ENCODE peak calls at places on chromosomes 13 and 19, in ten cellular contexts. C is IMR-90; Y is AG04450; L is CD4-positive, alpha-beta memory T cell; J is heart left ventricle; X is OCI-LY7; N is ovary; U is right atrium auricular region; W is mammary epithelial cell; V is GM23338. Q is an unnamed sample.

GRCh38 chr19:3369337-3370213 is 3.2 kb downstream of the NFIC start:
- DNase-seq in C (peak; percentile 63), Y (no peak), L (no peak), J (peak; percentile 81), X (no peak), N (peak; percentile 58), U (no peak), W (peak; percentile 56), V (peak; percentile 59), Q (no peak)

GRCh38 chr19:28705008-28705407 is 507.9 kb downstream of the UQCRFS1 start:
- DNase-seq in C (peak; percentile 62), Y (peak; percentile 21), L (no peak), J (no peak), X (peak; percentile 9), N (no peak), U (no peak), W (peak; percentile 83), V (peak; percentile 52), Q (no peak)

GRCh38 chr19:42023121-42023942 is 29.3 kb upstream of the ATP1A3 start:
- DNase-seq in C (peak; percentile 8), Y (no peak), L (no peak), J (no peak), X (peak; percentile 48), N (no peak), U (no peak), W (no peak), V (peak; percentile 78), Q (peak; percentile 34)

GRCh38 chr19:21698215-21698614 is 69.2 kb downstream of the ZNF100 start:
- DNase-seq in C (peak; percentile 1), Y (no peak), L (peak; percentile 23), J (no peak), X (peak; percentile 48), N (no peak), U (no peak), W (peak; percentile 18), V (peak; percentile 74), Q (no peak)

GRCh38 chr19:7742991-7743390 is 4.3 kb downstream of the CD209 start:
- DNase-seq in C (no peak), Y (no peak), L (no peak), J (no peak), X (no peak), N (no peak), U (no peak), W (no peak), V (no peak), Q (no peak)

GRCh38 chr13:109126973-109127615 is 497.7 kb downstream of the MYO16 start:
- DNase-seq in C (no peak), Y (no peak), L (no peak), J (no peak), X (no peak), N (no peak), U (no peak), W (no peak), V (no peak), Q (no peak)

GRCh38 chr19:12828494-12828893 is 5.9 kb downstream of the RTBDN start:
- DNase-seq in C (no peak), Y (no peak), L (no peak), J (no peak), X (peak; percentile 58), N (no peak), U (no peak), W (no peak), V (peak; percentile 92), Q (peak; percentile 85)

GRCh38 chr19:13463296-13463695 is 43.0 kb downstream of the CACNA1A start:
- DNase-seq in C (peak; percentile 15), Y (no peak), L (no peak), J (no peak), X (peak; percentile 19), N (no peak), U (no peak), W (peak; percentile 4), V (peak; percentile 76), Q (peak; percentile 64)

GRCh38 chr19:54029930-54030490 is 33.7 kb downstream of the VSTM1 start:
- DNase-seq in C (peak; percentile 54), Y (no peak), L (peak; percentile 28), J (peak; percentile 55), X (peak; percentile 59), N (no peak), U (peak; percentile 62), W (peak; percentile 28), V (peak; percentile 95), Q (peak; percentile 63)

GRCh38 chr13:20671789-20672188 is 31.7 kb upstream of the IL17D start:
- DNase-seq in C (no peak), Y (no peak), L (no peak), J (no peak), X (no peak), N (no peak), U (no peak), W (no peak), V (no peak), Q (no peak)

GRCh38 chr19:30339624-30340525 is 32.3 kb upstream of the ZNF536 start:
- DNase-seq in C (no peak), Y (no peak), L (no peak), J (no peak), X (no peak), N (no peak), U (no peak), W (no peak), V (no peak), Q (no peak)

GRCh38 chr13:22262328-22262920 is 591.6 kb downstream of the FGF9 start:
- DNase-seq in C (peak; percentile 5), Y (no peak), L (no peak), J (no peak), X (no peak), N (no peak), U (no peak), W (no peak), V (no peak), Q (no peak)
- H3K27ac ChIP-seq in C (no peak overlapping the region), Y (no peak overlapping the region), L (no peak overlapping the region), J (no peak overlapping the region), X (no peak overlapping the region), N (no peak overlapping the region), U (no peak overlapping the region), W (no peak overlapping the region), V (no peak overlapping the region), Q (no peak overlapping the region)

GRCh38 chr19:17266975-17267788 is at the start of gene BABAM1:
- DNase-seq in C (peak; percentile 100), Y (peak; percentile 99), L (peak; percentile 99), J (peak; percentile 97), X (peak; percentile 99), N (peak; percentile 94), U (peak; percentile 99), W (peak; percentile 99), V (peak; percentile 99), Q (peak; percentile 98)
- H3K27ac ChIP-seq in C (peak within 1 kb of the TSS; percentile 68), Y (peak within 1 kb of the TSS; percentile 52), L (peak within 1 kb of the TSS; percentile 73), J (peak within 1 kb of the TSS; percentile 83), X (peak within 1 kb of the TSS; percentile 83), N (peak within 1 kb of the TSS; percentile 48), U (peak within 1 kb of the TSS; percentile 72), W (peak within 1 kb of the TSS; percentile 63), V (peak within 1 kb of the TSS; percentile 90), Q (peak within 1 kb of the TSS; percentile 80)

GRCh38 chr19:18489627-18490184 is 32.2 kb downstream of the ELL start:
- DNase-seq in C (no peak), Y (no peak), L (no peak), J (no peak), X (no peak), N (no peak), U (no peak), W (no peak), V (no peak), Q (no peak)
- H3K27ac ChIP-seq in C (no peak overlapping the region), Y (no peak overlapping the region), L (no peak overlapping the region), J (no peak overlapping the region), X (no peak overlapping the region), N (no peak overlapping the region), U (peak overlapping the region; percentile 86), W (no peak overlapping the region), V (peak overlapping the region; percentile 3), Q (no peak overlapping the region)

GRCh38 chr19:19316082-19316481 is 4.2 kb downstream of the SUGP1 start:
- DNase-seq in C (no peak), Y (no peak), L (no peak), J (peak; percentile 55), X (no peak), N (no peak), U (no peak), W (no peak), V (no peak), Q (no peak)

GRCh38 chr19:19321143-19321577 is 531 bp downstream of the MAU2 start:
- DNase-seq in C (no peak), Y (no peak), L (no peak), J (no peak), X (peak; percentile 44), N (no peak), U (no peak), W (peak; percentile 6), V (peak; percentile 73), Q (peak; percentile 26)

GRCh38 chr19:19324059-19324755 is 3.6 kb downstream of the MAU2 start:
- DNase-seq in C (no peak), Y (no peak), L (no peak), J (no peak), X (no peak), N (no peak), U (no peak), W (no peak), V (no peak), Q (no peak)

GRCh38 chr19:19320362-19321142 is at the start of the genes MAU2 and SUGP1:
- DNase-seq in C (peak; percentile 90), Y (peak; percentile 74), L (peak; percentile 94), J (peak; percentile 93), X (peak; percentile 95), N (peak; percentile 84), U (peak; percentile 89), W (peak; percentile 90), V (peak; percentile 98), Q (peak; percentile 92)

GRCh38 chr19:19319725-19320361 is 466 bp downstream of the SUGP1 start:
- DNase-seq in C (no peak), Y (no peak), L (no peak), J (no peak), X (peak; percentile 12), N (peak; percentile 18), U (no peak), W (no peak), V (peak; percentile 34), Q (no peak)
- H3K27ac ChIP-seq in C (peak overlapping the region; percentile 96), Y (no peak overlapping the region), L (peak overlapping the region; percentile 97), J (peak overlapping the region; percentile 93), X (peak overlapping the region; percentile 68), N (peak overlapping the region; percentile 82), U (peak overlapping the region; percentile 84), W (peak overlapping the region; percentile 91), V (peak overlapping the region; percentile 98), Q (peak overlapping the region; percentile 97)

GRCh38 chr13:43054803-43055802 is 31.7 kb downstream of the DNAJC15 start:
- DNase-seq in C (peak; percentile 87), Y (peak; percentile 66), L (peak; percentile 50), J (peak; percentile 38), X (peak; percentile 49), N (peak; percentile 54), U (no peak), W (peak; percentile 32), V (peak; percentile 87), Q (peak; percentile 51)

GRCh38 chr13:43058836-43059235 is 35.5 kb downstream of the DNAJC15 start:
- DNase-seq in C (no peak), Y (no peak), L (no peak), J (no peak), X (no peak), N (no peak), U (no peak), W (no peak), V (no peak), Q (no peak)

GRCh38 chr13:43061496-43062280 is 38.3 kb downstream of the DNAJC15 start:
- DNase-seq in C (no peak), Y (no peak), L (no peak), J (no peak), X (no peak), N (no peak), U (no peak), W (peak; percentile 14), V (no peak), Q (no peak)

GRCh38 chr13:43058318-43058674 is 34.9 kb downstream of the DNAJC15 start:
- DNase-seq in C (peak; percentile 62), Y (no peak), L (no peak), J (no peak), X (no peak), N (no peak), U (no peak), W (peak; percentile 92), V (no peak), Q (no peak)

GRCh38 chr13:43057653-43058317 is 34.4 kb downstream of the DNAJC15 start:
- DNase-seq in C (no peak), Y (no peak), L (peak; percentile 64), J (no peak), X (peak; percentile 23), N (no peak), U (no peak), W (no peak), V (peak; percentile 27), Q (peak; percentile 77)
- H3K27ac ChIP-seq in C (no peak overlapping the region), Y (no peak overlapping the region), L (peak overlapping the region; percentile 27), J (peak overlapping the region; percentile 93), X (peak overlapping the region; percentile 1), N (no peak overlapping the region), U (no peak overlapping the region), W (peak overlapping the region; percentile 75), V (no peak overlapping the region), Q (peak overlapping the region; percentile 50)